ENCODE peak calls at places on chromosomes 7 and 10, in five cellular contexts. One of them, this sample, is unnamed.

GRCh38 chr7:148535227-148535626 is 55.3 kb upstream of the C7orf33 start:
- DNase-seq in fibroblast of mammary gland: peak; percentile 7
- DNase-seq in brain microvascular endothelial cell: no peak
- DNase-seq in aorta: no peak
- DNase-seq in cardiac muscle cell: peak; percentile 52
- DNase-seq in this sample: no peak

GRCh38 chr7:157949711-157950110 is 612.9 kb downstream of the DNAJB6 start:
- DNase-seq in aorta: no peak
- DNase-seq in cardiac muscle cell: no peak
- DNase-seq in brain microvascular endothelial cell: no peak
- DNase-seq in fibroblast of mammary gland: peak; percentile 3
- DNase-seq in this sample: peak; percentile 4

GRCh38 chr7:43038229-43038628 is 74.2 kb upstream of the HECW1 start:
- DNase-seq in cardiac muscle cell: peak; percentile 84
- DNase-seq in aorta: no peak
- DNase-seq in brain microvascular endothelial cell: peak; percentile 65
- DNase-seq in fibroblast of mammary gland: peak; percentile 91
- DNase-seq in this sample: no peak

GRCh38 chr7:94368371-94368791 is 26.3 kb upstream of the COL1A2 start:
- DNase-seq in brain microvascular endothelial cell: peak; percentile 75
- DNase-seq in cardiac muscle cell: peak; percentile 95
- DNase-seq in fibroblast of mammary gland: peak; percentile 95
- DNase-seq in aorta: no peak
- DNase-seq in this sample: no peak

GRCh38 chr10:74991435-74991834 is 120.0 kb upstream of the SAMD8 start:
- DNase-seq in aorta: no peak
- DNase-seq in cardiac muscle cell: peak; percentile 22
- DNase-seq in brain microvascular endothelial cell: no peak
- DNase-seq in fibroblast of mammary gland: no peak
- DNase-seq in this sample: no peak

GRCh38 chr10:11173062-11173461 is 155.4 kb downstream of the CELF2 start:
- DNase-seq in brain microvascular endothelial cell: no peak
- DNase-seq in fibroblast of mammary gland: no peak
- DNase-seq in aorta: no peak
- DNase-seq in cardiac muscle cell: no peak
- DNase-seq in this sample: no peak

GRCh38 chr7:35624299-35625186 is 70.4 kb downstream of the HERPUD2 start:
- DNase-seq in brain microvascular endothelial cell: peak; percentile 33
- DNase-seq in cardiac muscle cell: peak; percentile 60
- DNase-seq in fibroblast of mammary gland: peak; percentile 39
- DNase-seq in aorta: no peak
- DNase-seq in this sample: no peak

GRCh38 chr10:110493832-110494426 is 3.8 kb upstream of the DUSP5 start:
- DNase-seq in fibroblast of mammary gland: peak; percentile 29
- DNase-seq in aorta: no peak
- DNase-seq in brain microvascular endothelial cell: no peak
- DNase-seq in cardiac muscle cell: no peak
- DNase-seq in this sample: no peak

GRCh38 chr10:127612-128432 is 7.4 kb upstream of the ZMYND11 start:
- DNase-seq in aorta: no peak
- DNase-seq in brain microvascular endothelial cell: no peak
- DNase-seq in cardiac muscle cell: no peak
- DNase-seq in fibroblast of mammary gland: no peak
- DNase-seq in this sample: no peak

GRCh38 chr7:101550641-101551531 is 78.2 kb downstream of the MYL10 start:
- DNase-seq in aorta: peak; percentile 60
- DNase-seq in brain microvascular endothelial cell: no peak
- DNase-seq in cardiac muscle cell: peak; percentile 9
- DNase-seq in fibroblast of mammary gland: peak; percentile 2
- DNase-seq in this sample: peak; percentile 81

GRCh38 chr7:134030460-134030865 is 96.7 kb upstream of the LRGUK start:
- DNase-seq in aorta: no peak
- DNase-seq in fibroblast of mammary gland: no peak
- DNase-seq in cardiac muscle cell: no peak
- DNase-seq in brain microvascular endothelial cell: no peak
- DNase-seq in this sample: no peak

GRCh38 chr7:141160246-141160855 is 86.5 kb downstream of the TMEM178B start:
- DNase-seq in cardiac muscle cell: no peak
- DNase-seq in brain microvascular endothelial cell: no peak
- DNase-seq in fibroblast of mammary gland: no peak
- DNase-seq in aorta: no peak
- DNase-seq in this sample: no peak

GRCh38 chr10:96089670-96090462 is 40.2 kb upstream of the ZNF518A start:
- DNase-seq in brain microvascular endothelial cell: peak; percentile 93
- DNase-seq in aorta: peak; percentile 98
- DNase-seq in fibroblast of mammary gland: peak; percentile 96
- DNase-seq in cardiac muscle cell: peak; percentile 98
- DNase-seq in this sample: peak; percentile 98

GRCh38 chr10:11898033-11898371 is 74.8 kb downstream of the PROSER2 start:
- DNase-seq in brain microvascular endothelial cell: no peak
- DNase-seq in cardiac muscle cell: no peak
- DNase-seq in aorta: no peak
- DNase-seq in fibroblast of mammary gland: no peak
- DNase-seq in this sample: no peak

GRCh38 chr7:84261509-84261908 is 66.9 kb upstream of the SEMA3A start:
- DNase-seq in fibroblast of mammary gland: no peak
- DNase-seq in aorta: no peak
- DNase-seq in brain microvascular endothelial cell: no peak
- DNase-seq in cardiac muscle cell: no peak
- DNase-seq in this sample: no peak

GRCh38 chr10:29530112-29530976 is 104.4 kb downstream of the SVIL start:
- DNase-seq in fibroblast of mammary gland: no peak
- DNase-seq in cardiac muscle cell: no peak
- DNase-seq in aorta: no peak
- DNase-seq in brain microvascular endothelial cell: no peak
- DNase-seq in this sample: no peak

GRCh38 chr10:59108886-59109288 is 67.6 kb upstream of the PHYHIPL start:
- DNase-seq in brain microvascular endothelial cell: no peak
- DNase-seq in cardiac muscle cell: no peak
- DNase-seq in fibroblast of mammary gland: no peak
- DNase-seq in aorta: no peak
- DNase-seq in this sample: no peak

GRCh38 chr10:48289652-48290238 is 15.2 kb upstream of the FRMPD2 start:
- DNase-seq in fibroblast of mammary gland: peak; percentile 44
- DNase-seq in cardiac muscle cell: peak; percentile 65
- DNase-seq in aorta: peak; percentile 77
- DNase-seq in brain microvascular endothelial cell: peak; percentile 43
- DNase-seq in this sample: no peak

GRCh38 chr7:131346885-131347592 is 19.4 kb downstream of the MKLN1 start:
- DNase-seq in cardiac muscle cell: no peak
- DNase-seq in brain microvascular endothelial cell: no peak
- DNase-seq in fibroblast of mammary gland: no peak
- DNase-seq in aorta: no peak
- DNase-seq in this sample: no peak

GRCh38 chr10:123266981-123267380 is 112.8 kb downstream of the BUB3 start:
- DNase-seq in aorta: no peak
- DNase-seq in cardiac muscle cell: no peak
- DNase-seq in fibroblast of mammary gland: peak; percentile 17
- DNase-seq in brain microvascular endothelial cell: no peak
- DNase-seq in this sample: no peak

GRCh38 chr10:32112055-32112454 is 55.8 kb upstream of the KIF5B start:
- DNase-seq in cardiac muscle cell: peak; percentile 49
- DNase-seq in fibroblast of mammary gland: peak; percentile 50
- DNase-seq in brain microvascular endothelial cell: peak; percentile 52
- DNase-seq in aorta: no peak
- DNase-seq in this sample: no peak

GRCh38 chr10:23197416-23197861 is 5.3 kb downstream of the PTF1A start:
- DNase-seq in aorta: no peak
- DNase-seq in brain microvascular endothelial cell: no peak
- DNase-seq in fibroblast of mammary gland: no peak
- DNase-seq in cardiac muscle cell: no peak
- DNase-seq in this sample: no peak

This sample was measured in posterior vena cava.